ENCODE peak calls at places on chromosomes 12 and 14, in eight cellular contexts. One of them, this sample, is unnamed.

GRCh38 chr14:69580009-69580577 is 5.4 kb upstream of the CCDC177 start:
- DNase-seq in Karpas-422: peak
- DNase-seq in WERI-Rb-1: peak
- DNase-seq in CD4-positive, CD25-positive, alpha-beta regulatory T cell: peak
- DNase-seq in A549: peak
- DNase-seq in fibroblast of lung: peak
- DNase-seq in transverse colon: no peak
- DNase-seq in neuronal stem cell: no peak
- DNase-seq in this sample: peak

GRCh38 chr12:58202933-58203713 is 261.8 kb downstream of the ATP23 start:
- DNase-seq in Karpas-422: no peak
- DNase-seq in WERI-Rb-1: no peak
- DNase-seq in CD4-positive, CD25-positive, alpha-beta regulatory T cell: no peak
- DNase-seq in A549: no peak
- DNase-seq in fibroblast of lung: no peak
- DNase-seq in transverse colon: no peak
- DNase-seq in neuronal stem cell: no peak
- DNase-seq in this sample: no peak

GRCh38 chr12:110039085-110039807 is 9.1 kb downstream of the C12orf76 start:
- DNase-seq in Karpas-422: no peak
- DNase-seq in WERI-Rb-1: no peak
- DNase-seq in CD4-positive, CD25-positive, alpha-beta regulatory T cell: peak
- DNase-seq in A549: peak
- DNase-seq in fibroblast of lung: peak
- DNase-seq in transverse colon: peak
- DNase-seq in neuronal stem cell: no peak
- DNase-seq in this sample: peak

GRCh38 chr14:103511022-103511693 is 11.5 kb downstream of the CKB start:
- DNase-seq in Karpas-422: no peak
- DNase-seq in WERI-Rb-1: no peak
- DNase-seq in CD4-positive, CD25-positive, alpha-beta regulatory T cell: no peak
- DNase-seq in A549: no peak
- DNase-seq in fibroblast of lung: no peak
- DNase-seq in transverse colon: no peak
- DNase-seq in neuronal stem cell: no peak
- DNase-seq in this sample: peak

GRCh38 chr12:71155228-71155627 is 2.6 kb downstream of the TSPAN8 start:
- DNase-seq in Karpas-422: no peak
- DNase-seq in WERI-Rb-1: no peak
- DNase-seq in CD4-positive, CD25-positive, alpha-beta regulatory T cell: no peak
- DNase-seq in A549: no peak
- DNase-seq in fibroblast of lung: no peak
- DNase-seq in transverse colon: no peak
- DNase-seq in neuronal stem cell: no peak
- DNase-seq in this sample: no peak

GRCh38 chr12:109255377-109255776 is 53.7 kb downstream of the FOXN4 start:
- DNase-seq in Karpas-422: peak
- DNase-seq in WERI-Rb-1: peak
- DNase-seq in CD4-positive, CD25-positive, alpha-beta regulatory T cell: no peak
- DNase-seq in A549: no peak
- DNase-seq in fibroblast of lung: peak
- DNase-seq in transverse colon: no peak
- DNase-seq in neuronal stem cell: no peak
- DNase-seq in this sample: peak

GRCh38 chr12:83656004-83656403 is 969.3 kb downstream of the TMTC2 start:
- DNase-seq in Karpas-422: no peak
- DNase-seq in WERI-Rb-1: no peak
- DNase-seq in CD4-positive, CD25-positive, alpha-beta regulatory T cell: no peak
- DNase-seq in A549: no peak
- DNase-seq in fibroblast of lung: no peak
- DNase-seq in transverse colon: no peak
- DNase-seq in neuronal stem cell: no peak
- DNase-seq in this sample: no peak

GRCh38 chr12:96444403-96444802 is 44.2 kb upstream of the CDK17 start:
- DNase-seq in Karpas-422: no peak
- DNase-seq in WERI-Rb-1: no peak
- DNase-seq in CD4-positive, CD25-positive, alpha-beta regulatory T cell: no peak
- DNase-seq in A549: no peak
- DNase-seq in fibroblast of lung: no peak
- DNase-seq in transverse colon: no peak
- DNase-seq in neuronal stem cell: no peak
- DNase-seq in this sample: no peak

GRCh38 chr14:68968051-68968450 is 11.1 kb downstream of the ACTN1 start:
- DNase-seq in Karpas-422: no peak
- DNase-seq in WERI-Rb-1: no peak
- DNase-seq in CD4-positive, CD25-positive, alpha-beta regulatory T cell: peak
- DNase-seq in A549: no peak
- DNase-seq in fibroblast of lung: no peak
- DNase-seq in transverse colon: no peak
- DNase-seq in neuronal stem cell: no peak
- DNase-seq in this sample: peak

GRCh38 chr14:75896341-75896740 is 85.5 kb downstream of the TGFB3 start:
- DNase-seq in Karpas-422: no peak
- DNase-seq in WERI-Rb-1: no peak
- DNase-seq in CD4-positive, CD25-positive, alpha-beta regulatory T cell: no peak
- DNase-seq in A549: no peak
- DNase-seq in fibroblast of lung: peak
- DNase-seq in transverse colon: no peak
- DNase-seq in neuronal stem cell: no peak
- DNase-seq in this sample: no peak

GRCh38 chr14:39158222-39158858 is 11.8 kb downstream of the TRAPPC6B start:
- DNase-seq in Karpas-422: no peak
- DNase-seq in WERI-Rb-1: no peak
- DNase-seq in CD4-positive, CD25-positive, alpha-beta regulatory T cell: no peak
- DNase-seq in A549: no peak
- DNase-seq in fibroblast of lung: no peak
- DNase-seq in transverse colon: no peak
- DNase-seq in neuronal stem cell: no peak
- DNase-seq in this sample: no peak
- H3K4me3 ChIP-seq in Karpas-422: no peak
- H3K4me3 ChIP-seq in WERI-Rb-1: no peak
- H3K4me3 ChIP-seq in CD4-positive, CD25-positive, alpha-beta regulatory T cell: no peak
- H3K4me3 ChIP-seq in A549: no peak
- H3K4me3 ChIP-seq in fibroblast of lung: no peak
- H3K4me3 ChIP-seq in transverse colon: no peak
- H3K4me3 ChIP-seq in neuronal stem cell: no peak
- H3K4me3 ChIP-seq in this sample: peak

GRCh38 chr14:105176513-105176912 is 4.6 kb downstream of the NUDT14 start:
- DNase-seq in Karpas-422: no peak
- DNase-seq in WERI-Rb-1: no peak
- DNase-seq in CD4-positive, CD25-positive, alpha-beta regulatory T cell: no peak
- DNase-seq in A549: no peak
- DNase-seq in fibroblast of lung: no peak
- DNase-seq in transverse colon: no peak
- DNase-seq in neuronal stem cell: no peak
- DNase-seq in this sample: no peak
- H3K4me3 ChIP-seq in Karpas-422: no peak
- H3K4me3 ChIP-seq in WERI-Rb-1: no peak
- H3K4me3 ChIP-seq in CD4-positive, CD25-positive, alpha-beta regulatory T cell: no peak
- H3K4me3 ChIP-seq in A549: no peak
- H3K4me3 ChIP-seq in fibroblast of lung: no peak
- H3K4me3 ChIP-seq in transverse colon: no peak
- H3K4me3 ChIP-seq in neuronal stem cell: no peak
- H3K4me3 ChIP-seq in this sample: no peak

GRCh38 chr12:9122166-9122609 is 6.5 kb upstream of the A2M start:
- DNase-seq in Karpas-422: no peak
- DNase-seq in WERI-Rb-1: no peak
- DNase-seq in CD4-positive, CD25-positive, alpha-beta regulatory T cell: no peak
- DNase-seq in A549: no peak
- DNase-seq in fibroblast of lung: no peak
- DNase-seq in transverse colon: no peak
- DNase-seq in neuronal stem cell: no peak
- DNase-seq in this sample: no peak

GRCh38 chr12:9127484-9127883 is 11.8 kb upstream of the A2M start:
- DNase-seq in Karpas-422: no peak
- DNase-seq in WERI-Rb-1: no peak
- DNase-seq in CD4-positive, CD25-positive, alpha-beta regulatory T cell: no peak
- DNase-seq in A549: no peak
- DNase-seq in fibroblast of lung: no peak
- DNase-seq in transverse colon: no peak
- DNase-seq in neuronal stem cell: no peak
- DNase-seq in this sample: no peak

GRCh38 chr12:9123741-9124140 is 8.0 kb upstream of the A2M start:
- DNase-seq in Karpas-422: no peak
- DNase-seq in WERI-Rb-1: no peak
- DNase-seq in CD4-positive, CD25-positive, alpha-beta regulatory T cell: no peak
- DNase-seq in A549: no peak
- DNase-seq in fibroblast of lung: no peak
- DNase-seq in transverse colon: no peak
- DNase-seq in neuronal stem cell: no peak
- DNase-seq in this sample: no peak

GRCh38 chr12:9127936-9128663 is 12.4 kb upstream of the A2M start:
- DNase-seq in Karpas-422: no peak
- DNase-seq in WERI-Rb-1: no peak
- DNase-seq in CD4-positive, CD25-positive, alpha-beta regulatory T cell: no peak
- DNase-seq in A549: no peak
- DNase-seq in fibroblast of lung: no peak
- DNase-seq in transverse colon: no peak
- DNase-seq in neuronal stem cell: no peak
- DNase-seq in this sample: no peak

DNA sequence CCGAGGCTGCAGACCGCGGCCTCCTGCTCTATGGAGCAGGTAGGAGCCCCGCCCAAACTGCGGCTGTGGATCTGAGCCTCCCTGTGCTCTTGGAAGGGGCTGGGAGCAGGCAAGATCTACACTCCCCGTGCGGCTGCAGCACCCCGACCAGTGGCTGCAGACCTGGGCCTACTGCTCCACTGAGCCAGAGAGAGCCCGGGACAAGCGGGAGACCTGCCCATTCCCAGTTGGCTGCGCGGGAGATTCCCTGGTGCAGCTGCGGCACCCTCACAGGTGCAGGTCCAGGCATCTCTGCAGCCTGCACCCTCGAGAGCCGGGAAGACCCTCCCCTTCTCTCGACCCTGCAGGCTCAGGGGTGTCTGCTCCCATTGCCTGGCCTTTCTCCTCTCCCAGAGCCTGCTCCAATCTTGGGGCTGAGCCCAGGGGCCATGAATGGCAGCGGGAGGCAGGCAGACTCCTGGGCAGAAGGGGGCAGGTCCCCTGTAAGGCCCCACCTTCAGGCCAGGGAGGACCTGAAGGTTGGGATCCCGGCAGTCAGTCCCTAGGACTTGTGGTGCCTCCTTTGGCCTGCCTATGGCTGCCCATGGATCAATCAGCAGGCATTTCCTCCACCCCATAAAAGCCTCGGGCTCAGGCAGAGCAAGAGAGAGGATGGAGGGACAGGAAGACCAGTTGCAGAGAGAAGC is 8.8 kb upstream of the A2M start:
- DNase-seq in Karpas-422: no peak
- DNase-seq in WERI-Rb-1: no peak
- DNase-seq in CD4-positive, CD25-positive, alpha-beta regulatory T cell: no peak
- DNase-seq in A549: no peak
- DNase-seq in fibroblast of lung: no peak
- DNase-seq in transverse colon: no peak
- DNase-seq in neuronal stem cell: no peak
- DNase-seq in this sample: peak
- H3K4me3 ChIP-seq in Karpas-422: no peak
- H3K4me3 ChIP-seq in WERI-Rb-1: no peak
- H3K4me3 ChIP-seq in CD4-positive, CD25-positive, alpha-beta regulatory T cell: no peak
- H3K4me3 ChIP-seq in A549: no peak
- H3K4me3 ChIP-seq in fibroblast of lung: peak
- H3K4me3 ChIP-seq in transverse colon: peak
- H3K4me3 ChIP-seq in neuronal stem cell: no peak
- H3K4me3 ChIP-seq in this sample: no peak

GRCh38 chr12:111777345-111778045 is 10.8 kb downstream of the ALDH2 start:
- DNase-seq in Karpas-422: no peak
- DNase-seq in WERI-Rb-1: no peak
- DNase-seq in CD4-positive, CD25-positive, alpha-beta regulatory T cell: no peak
- DNase-seq in A549: peak
- DNase-seq in fibroblast of lung: no peak
- DNase-seq in transverse colon: peak
- DNase-seq in neuronal stem cell: no peak
- DNase-seq in this sample: no peak

GRCh38 chr12:111776836-111777344 is 10.2 kb downstream of the ALDH2 start:
- DNase-seq in Karpas-422: no peak
- DNase-seq in WERI-Rb-1: no peak
- DNase-seq in CD4-positive, CD25-positive, alpha-beta regulatory T cell: no peak
- DNase-seq in A549: no peak
- DNase-seq in fibroblast of lung: no peak
- DNase-seq in transverse colon: no peak
- DNase-seq in neuronal stem cell: no peak
- DNase-seq in this sample: no peak

GRCh38 chr12:111775205-111776193 is 8.8 kb downstream of the ALDH2 start:
- DNase-seq in Karpas-422: peak
- DNase-seq in WERI-Rb-1: no peak
- DNase-seq in CD4-positive, CD25-positive, alpha-beta regulatory T cell: peak
- DNase-seq in A549: no peak
- DNase-seq in fibroblast of lung: peak
- DNase-seq in transverse colon: peak
- DNase-seq in neuronal stem cell: no peak
- DNase-seq in this sample: peak

GRCh38 chr12:111769599-111769998 is 2.9 kb downstream of the ALDH2 start:
- DNase-seq in Karpas-422: no peak
- DNase-seq in WERI-Rb-1: no peak
- DNase-seq in CD4-positive, CD25-positive, alpha-beta regulatory T cell: no peak
- DNase-seq in A549: no peak
- DNase-seq in fibroblast of lung: no peak
- DNase-seq in transverse colon: no peak
- DNase-seq in neuronal stem cell: no peak
- DNase-seq in this sample: no peak

DNA sequence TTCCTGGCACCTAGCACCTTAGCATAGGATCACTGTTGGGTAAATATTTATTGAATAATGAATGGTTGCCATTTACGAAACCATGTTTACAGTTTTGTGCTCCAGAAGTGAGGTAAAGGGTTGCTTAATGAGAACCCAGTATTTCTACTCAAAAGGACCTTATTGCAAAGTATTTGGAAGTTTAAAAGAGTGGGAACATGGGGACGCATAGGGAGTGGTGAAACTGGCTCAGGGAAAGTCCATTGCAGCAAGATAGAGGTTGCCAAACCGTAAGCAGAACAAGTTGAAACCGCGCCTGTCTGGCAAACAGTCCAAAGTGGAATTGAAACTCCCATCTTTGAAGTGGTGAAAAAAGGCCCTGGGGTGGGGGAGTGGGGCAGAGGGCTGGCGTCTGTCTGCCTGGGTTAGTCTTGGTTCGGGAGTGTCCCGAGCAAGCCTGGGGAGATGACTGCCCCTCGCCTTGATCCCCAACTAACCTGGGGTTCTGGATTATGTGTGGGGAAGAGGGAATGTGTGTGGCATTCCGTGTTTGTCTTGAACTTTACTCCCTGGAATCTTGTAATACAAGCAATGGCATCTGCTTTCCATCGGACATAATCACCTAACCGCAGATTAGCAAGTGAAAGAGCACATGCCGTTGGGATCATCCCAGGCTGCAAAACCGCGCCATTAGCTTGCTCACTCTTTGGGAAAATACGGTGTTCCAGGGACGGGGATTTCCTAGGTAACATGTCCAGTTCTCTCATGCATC is 7.2 kb downstream of the ALDH2 start:
- DNase-seq in Karpas-422: no peak
- DNase-seq in WERI-Rb-1: peak
- DNase-seq in CD4-positive, CD25-positive, alpha-beta regulatory T cell: no peak
- DNase-seq in A549: no peak
- DNase-seq in fibroblast of lung: peak
- DNase-seq in transverse colon: peak
- DNase-seq in neuronal stem cell: no peak
- DNase-seq in this sample: no peak
- H3K4me3 ChIP-seq in Karpas-422: peak
- H3K4me3 ChIP-seq in WERI-Rb-1: no peak
- H3K4me3 ChIP-seq in CD4-positive, CD25-positive, alpha-beta regulatory T cell: no peak
- H3K4me3 ChIP-seq in A549: peak
- H3K4me3 ChIP-seq in fibroblast of lung: peak
- H3K4me3 ChIP-seq in transverse colon: peak
- H3K4me3 ChIP-seq in neuronal stem cell: no peak
- H3K4me3 ChIP-seq in this sample: no peak